ENCODE peak calls at places on chromosomes 1 and 21, in ten cellular contexts. S is GM23338; I is left lung; F is K562; B is hepatic stellate cell; U is bronchial epithelial cell; Q is GM23248; R is activated CD8-positive, alpha-beta T cell treated with anti-CD3 and anti-CD28 coated beads, Interleukin-2, amount 10 ng/mL, durations not matched to agents 7 days and 5 days; P is stromal cell of bone marrow; M is left lobe of liver. D is an unnamed sample.

GRCh38 chr21:38683222-38683621 is 122.5 kb upstream of the ETS2 start:
- DNase-seq in M (no peak), I (no peak), R (no peak), Q (peak; percentile 45), U (peak; percentile 5), F (no peak), B (no peak), S (no peak), P (no peak), D (no peak)

GRCh38 chr21:44298301-44298700 is 1.6 kb upstream of the PFKL start:
- DNase-seq in Q (peak; percentile 32), F (peak; percentile 24), B (no peak), P (no peak), S (no peak), M (no peak), I (no peak), R (no peak), U (peak; percentile 28), D (no peak)

GRCh38 chr1:225882699-225883615 is 777 bp upstream of the TMEM63A start:
- DNase-seq in Q (peak; percentile 77), U (no peak), M (peak; percentile 83), B (peak; percentile 74), P (no peak), I (peak; percentile 54), F (peak; percentile 67), S (peak; percentile 65), R (peak; percentile 48), D (peak; percentile 62)

GRCh38 chr21:44547656-44548331 is 3.5 kb downstream of the KRTAP10-2 start:
- DNase-seq in Q (no peak), R (peak; percentile 57), B (no peak), S (no peak), U (no peak), I (no peak), F (no peak), P (no peak), M (no peak), D (no peak)

GRCh38 chr21:43911015-43911934 is 46.3 kb downstream of the AGPAT3 start:
- DNase-seq in B (no peak), Q (no peak), I (peak; percentile 79), P (no peak), S (no peak), U (no peak), M (peak; percentile 94), R (no peak), F (no peak), D (no peak)

GRCh38 chr1:150484861-150485260 is 2.4 kb upstream of the TARS2 start:
- DNase-seq in R (peak; percentile 26), P (peak; percentile 31), B (peak; percentile 55), I (no peak), U (peak; percentile 58), Q (peak; percentile 79), M (no peak), F (peak; percentile 83), S (peak; percentile 33), D (no peak)

GRCh38 chr1:207487636-207488035 is 8.3 kb upstream of the CR1 start:
- DNase-seq in Q (no peak), R (no peak), U (no peak), I (no peak), P (no peak), B (no peak), F (no peak), M (no peak), S (no peak), D (no peak)

GRCh38 chr1:7551442-7551841 is 219.7 kb upstream of the VAMP3 start:
- DNase-seq in F (no peak), P (no peak), I (peak; percentile 23), B (no peak), R (no peak), Q (no peak), S (no peak), U (no peak), M (no peak), D (no peak)

GRCh38 chr1:1889847-1890505 is 911 bp downstream of the GNB1 start:
- DNase-seq in B (peak; percentile 71), P (no peak), Q (peak; percentile 76), S (peak; percentile 72), U (peak; percentile 23), I (peak; percentile 77), R (peak; percentile 49), M (peak; percentile 66), F (peak; percentile 73), D (peak; percentile 53)

GRCh38 chr1:168488153-168488552 is 55.6 kb downstream of the XCL2 start:
- DNase-seq in F (no peak), U (peak; percentile 55), S (no peak), M (no peak), I (no peak), R (no peak), Q (peak; percentile 72), B (no peak), P (peak; percentile 72), D (no peak)

GRCh38 chr1:201539561-201540404 is 856 bp downstream of the NAV1 start:
- DNase-seq in B (peak; percentile 75), S (peak; percentile 75), M (no peak), I (no peak), Q (peak; percentile 88), F (peak; percentile 47), U (no peak), R (no peak), P (no peak), D (peak; percentile 75)

GRCh38 chr1:36329817-36330216 is 6.4 kb upstream of the EVA1B start:
- DNase-seq in I (no peak), Q (no peak), S (no peak), P (no peak), F (no peak), M (no peak), U (no peak), B (no peak), R (no peak), D (no peak)

GRCh38 chr21:37198989-37199924 is 67.9 kb downstream of the VPS26C start:
- DNase-seq in B (peak; percentile 62), M (no peak), S (no peak), U (peak; percentile 20), I (no peak), F (no peak), P (no peak), Q (peak; percentile 41), R (no peak), D (peak; percentile 86)

GRCh38 chr1:9181990-9182783 is 52.4 kb upstream of the H6PD start:
- DNase-seq in U (peak; percentile 55), F (no peak), I (peak; percentile 75), S (peak; percentile 56), R (peak; percentile 57), Q (peak; percentile 72), B (no peak), P (no peak), M (peak; percentile 53), D (peak; percentile 68)

GRCh38 chr1:214990619-214991018 is 91.9 kb upstream of the KCNK2 start:
- DNase-seq in F (no peak), P (peak; percentile 90), I (no peak), R (no peak), S (no peak), B (peak; percentile 58), M (no peak), Q (peak; percentile 94), U (peak; percentile 96), D (peak; percentile 28)

GRCh38 chr1:153598309-153599172 is 14.4 kb downstream of the S100A16 start:
- DNase-seq in R (peak; percentile 55), P (peak; percentile 54), S (peak; percentile 93), F (no peak), Q (peak; percentile 58), U (peak; percentile 32), M (no peak), B (peak; percentile 53), I (no peak), D (no peak)

GRCh38 chr1:233879841-233880240 is 24.6 kb upstream of the SLC35F3 start:
- DNase-seq in Q (no peak), F (no peak), P (no peak), M (no peak), S (no peak), B (no peak), R (no peak), U (peak; percentile 3), I (no peak), D (no peak)

GRCh38 chr21:39149882-39150281 is 33.4 kb downstream of the PSMG1 start:
- DNase-seq in Q (no peak), S (no peak), F (no peak), U (no peak), M (no peak), R (no peak), P (no peak), B (no peak), I (no peak), D (no peak)

GRCh38 chr1:107748529-107748928 is 216.5 kb downstream of the VAV3 start:
- DNase-seq in S (peak; percentile 51), R (no peak), M (no peak), P (peak; percentile 26), I (no peak), Q (peak; percentile 71), B (peak; percentile 2), F (peak; percentile 4), U (peak; percentile 62), D (no peak)

GRCh38 chr1:45491464-45492260 is 699 bp upstream of the TESK2 start:
- DNase-seq in R (no peak), B (no peak), F (no peak), I (no peak), Q (no peak), M (peak; percentile 43), P (no peak), S (peak; percentile 19), U (no peak), D (no peak)

GRCh38 chr21:38208118-38208517 is 48.7 kb upstream of the KCNJ15 start:
- DNase-seq in F (no peak), R (no peak), M (no peak), I (no peak), Q (no peak), B (no peak), S (no peak), P (no peak), U (no peak), D (no peak)

GRCh38 chr1:233543338-233544255 is 70.3 kb upstream of the KCNK1 start:
- DNase-seq in R (no peak), Q (peak; percentile 99), I (no peak), B (no peak), S (no peak), U (peak; percentile 100), F (peak; percentile 74), M (no peak), P (peak; percentile 94), D (peak; percentile 15)

GRCh38 chr1:19068639-19069276 is 112.3 kb upstream of the IFFO2 start:
- DNase-seq in F (peak; percentile 52), Q (no peak), S (no peak), I (no peak), U (no peak), P (no peak), R (no peak), B (no peak), M (no peak), D (no peak)

GRCh38 chr21:34372321-34372720 is 3.0 kb upstream of the SMIM11 start:
- DNase-seq in B (no peak), R (no peak), M (peak; percentile 31), U (no peak), F (no peak), S (no peak), P (no peak), Q (no peak), I (no peak), D (no peak)

GRCh38 chr1:212916395-212917133 is 33.8 kb upstream of the VASH2 start:
- DNase-seq in P (no peak), B (peak; percentile 14), R (no peak), M (no peak), U (peak; percentile 16), S (peak; percentile 90), I (peak; percentile 61), Q (peak; percentile 38), F (peak; percentile 39), D (no peak)

GRCh38 chr1:220498188-220498587 is 29.7 kb upstream of the MARK1 start:
- DNase-seq in R (no peak), M (no peak), P (peak; percentile 21), Q (peak; percentile 63), B (no peak), I (no peak), F (no peak), U (peak; percentile 95), S (no peak), D (no peak)

GRCh38 chr1:176466514-176466913 is 3.5 kb downstream of the PAPPA2 start:
- DNase-seq in B (no peak), P (no peak), I (no peak), R (no peak), S (peak; percentile 77), F (peak; percentile 19), Q (peak; percentile 38), U (no peak), M (no peak), D (no peak)

D was measured in SJSA1.